ENCODE peak calls at places on chromosomes 12 and 14, in nine cellular contexts. One of them, this sample, is unnamed.

GRCh38 chr12:13390921-13391320 is 194.4 kb downstream of the EMP1 start:
- ATAC-seq in IMR-90: no peak
- ATAC-seq in CD8-positive, alpha-beta T cell: no peak
- ATAC-seq in lower lobe of right lung: no peak
- ATAC-seq in left lung: no peak
- ATAC-seq in HCT116: no peak
- ATAC-seq in GM23338: no peak
- ATAC-seq in GM12878: no peak
- ATAC-seq in thoracic aorta: no peak
- ATAC-seq in this sample: no peak

GRCh38 chr12:42565633-42566032 is 23.9 kb downstream of the PRICKLE1 start:
- ATAC-seq in lower lobe of right lung: no peak
- ATAC-seq in GM12878: peak; percentile 26
- ATAC-seq in thoracic aorta: no peak
- ATAC-seq in left lung: no peak
- ATAC-seq in CD8-positive, alpha-beta T cell: no peak
- ATAC-seq in HCT116: peak; percentile 36
- ATAC-seq in GM23338: peak; percentile 86
- ATAC-seq in IMR-90: peak; percentile 47
- ATAC-seq in this sample: peak; percentile 53

GRCh38 chr14:92391746-92392145 is 68.8 kb downstream of the SLC24A4 start:
- ATAC-seq in HCT116: no peak
- ATAC-seq in GM23338: no peak
- ATAC-seq in thoracic aorta: no peak
- ATAC-seq in lower lobe of right lung: peak; percentile 55
- ATAC-seq in IMR-90: no peak
- ATAC-seq in GM12878: no peak
- ATAC-seq in left lung: peak; percentile 32
- ATAC-seq in CD8-positive, alpha-beta T cell: no peak
- ATAC-seq in this sample: no peak

GRCh38 chr14:93675651-93676050 is 112.6 kb downstream of the PRIMA1 start:
- ATAC-seq in GM23338: no peak
- ATAC-seq in GM12878: no peak
- ATAC-seq in HCT116: no peak
- ATAC-seq in thoracic aorta: no peak
- ATAC-seq in CD8-positive, alpha-beta T cell: no peak
- ATAC-seq in lower lobe of right lung: no peak
- ATAC-seq in left lung: no peak
- ATAC-seq in IMR-90: no peak
- ATAC-seq in this sample: no peak

GRCh38 chr12:53532026-53532425 is 24.7 kb upstream of the NPFF start:
- ATAC-seq in lower lobe of right lung: no peak
- ATAC-seq in left lung: no peak
- ATAC-seq in HCT116: no peak
- ATAC-seq in CD8-positive, alpha-beta T cell: no peak
- ATAC-seq in GM12878: no peak
- ATAC-seq in thoracic aorta: no peak
- ATAC-seq in IMR-90: no peak
- ATAC-seq in GM23338: no peak
- ATAC-seq in this sample: no peak

GRCh38 chr12:81084848-81085350 is 7.0 kb downstream of the ACSS3 start:
- ATAC-seq in left lung: peak; percentile 15
- ATAC-seq in HCT116: no peak
- ATAC-seq in thoracic aorta: no peak
- ATAC-seq in lower lobe of right lung: no peak
- ATAC-seq in GM23338: no peak
- ATAC-seq in IMR-90: peak; percentile 27
- ATAC-seq in CD8-positive, alpha-beta T cell: no peak
- ATAC-seq in GM12878: no peak
- ATAC-seq in this sample: no peak

GRCh38 chr12:11650697-11651281 is 1.3 kb downstream of the ETV6 start:
- ATAC-seq in CD8-positive, alpha-beta T cell: no peak
- ATAC-seq in thoracic aorta: no peak
- ATAC-seq in left lung: peak; percentile 32
- ATAC-seq in IMR-90: no peak
- ATAC-seq in GM23338: peak; percentile 23
- ATAC-seq in GM12878: peak; percentile 22
- ATAC-seq in HCT116: no peak
- ATAC-seq in lower lobe of right lung: no peak
- ATAC-seq in this sample: no peak

GRCh38 chr12:9660046-9660445 is 9.5 kb upstream of the CLEC2D start:
- ATAC-seq in lower lobe of right lung: no peak
- ATAC-seq in GM23338: no peak
- ATAC-seq in CD8-positive, alpha-beta T cell: no peak
- ATAC-seq in IMR-90: no peak
- ATAC-seq in HCT116: no peak
- ATAC-seq in thoracic aorta: no peak
- ATAC-seq in left lung: no peak
- ATAC-seq in GM12878: no peak
- ATAC-seq in this sample: no peak

GRCh38 chr14:75783602-75784313 is 122.7 kb downstream of the TTLL5 start:
- ATAC-seq in GM12878: no peak
- ATAC-seq in HCT116: no peak
- ATAC-seq in IMR-90: no peak
- ATAC-seq in lower lobe of right lung: no peak
- ATAC-seq in CD8-positive, alpha-beta T cell: no peak
- ATAC-seq in GM23338: no peak
- ATAC-seq in thoracic aorta: no peak
- ATAC-seq in left lung: no peak
- ATAC-seq in this sample: no peak

GRCh38 chr14:99191663-99192621 is 80.1 kb downstream of the BCL11B start:
- ATAC-seq in left lung: peak; percentile 93
- ATAC-seq in lower lobe of right lung: peak; percentile 79
- ATAC-seq in GM12878: no peak
- ATAC-seq in IMR-90: peak; percentile 29
- ATAC-seq in CD8-positive, alpha-beta T cell: peak; percentile 54
- ATAC-seq in GM23338: no peak
- ATAC-seq in HCT116: no peak
- ATAC-seq in thoracic aorta: peak; percentile 82
- ATAC-seq in this sample: peak; percentile 89

GRCh38 chr12:126385785-126386184 is 1320.5 kb downstream of the AACS start:
- ATAC-seq in GM23338: no peak
- ATAC-seq in left lung: no peak
- ATAC-seq in CD8-positive, alpha-beta T cell: no peak
- ATAC-seq in GM12878: no peak
- ATAC-seq in thoracic aorta: no peak
- ATAC-seq in IMR-90: no peak
- ATAC-seq in HCT116: no peak
- ATAC-seq in lower lobe of right lung: no peak
- ATAC-seq in this sample: no peak

GRCh38 chr14:21494902-21495762 is 16.0 kb downstream of the METTL3 start:
- ATAC-seq in GM23338: peak; percentile 22
- ATAC-seq in left lung: peak; percentile 88
- ATAC-seq in thoracic aorta: no peak
- ATAC-seq in lower lobe of right lung: peak; percentile 81
- ATAC-seq in GM12878: no peak
- ATAC-seq in IMR-90: peak; percentile 21
- ATAC-seq in HCT116: no peak
- ATAC-seq in CD8-positive, alpha-beta T cell: no peak
- ATAC-seq in this sample: no peak

GRCh38 chr14:76832503-76832988 is 6.3 kb downstream of the LRRC74A start:
- ATAC-seq in thoracic aorta: no peak
- ATAC-seq in CD8-positive, alpha-beta T cell: no peak
- ATAC-seq in GM23338: no peak
- ATAC-seq in GM12878: no peak
- ATAC-seq in lower lobe of right lung: peak; percentile 54
- ATAC-seq in left lung: peak; percentile 50
- ATAC-seq in HCT116: no peak
- ATAC-seq in IMR-90: no peak
- ATAC-seq in this sample: peak; percentile 53

GRCh38 chr14:80208426-80208950 is 2.8 kb downstream of the DIO2 start:
- ATAC-seq in GM12878: no peak
- ATAC-seq in HCT116: no peak
- ATAC-seq in thoracic aorta: no peak
- ATAC-seq in left lung: no peak
- ATAC-seq in IMR-90: no peak
- ATAC-seq in lower lobe of right lung: no peak
- ATAC-seq in CD8-positive, alpha-beta T cell: no peak
- ATAC-seq in GM23338: no peak
- ATAC-seq in this sample: no peak

GRCh38 chr12:110245278-110245868 is 35.7 kb upstream of the ATP2A2 start:
- ATAC-seq in lower lobe of right lung: peak; percentile 19
- ATAC-seq in GM23338: peak; percentile 83
- ATAC-seq in CD8-positive, alpha-beta T cell: peak; percentile 52
- ATAC-seq in HCT116: peak; percentile 92
- ATAC-seq in left lung: no peak
- ATAC-seq in IMR-90: no peak
- ATAC-seq in thoracic aorta: no peak
- ATAC-seq in GM12878: peak; percentile 97
- ATAC-seq in this sample: no peak

GRCh38 chr14:73057939-73058223 is 453 bp upstream of the RBM25 start:
- ATAC-seq in left lung: no peak
- ATAC-seq in IMR-90: peak; percentile 4
- ATAC-seq in CD8-positive, alpha-beta T cell: no peak
- ATAC-seq in HCT116: peak; percentile 4
- ATAC-seq in GM12878: no peak
- ATAC-seq in thoracic aorta: no peak
- ATAC-seq in lower lobe of right lung: no peak
- ATAC-seq in GM23338: no peak
- ATAC-seq in this sample: peak; percentile 4

GRCh38 chr12:113070117-113070906 is 13.8 kb downstream of the DTX1 start:
- ATAC-seq in left lung: peak; percentile 63
- ATAC-seq in CD8-positive, alpha-beta T cell: peak; percentile 76
- ATAC-seq in thoracic aorta: no peak
- ATAC-seq in HCT116: no peak
- ATAC-seq in lower lobe of right lung: peak; percentile 50
- ATAC-seq in IMR-90: no peak
- ATAC-seq in GM23338: no peak
- ATAC-seq in GM12878: peak; percentile 77
- ATAC-seq in this sample: no peak

GRCh38 chr14:77141592-77142288 is at the start of gene ZDHHC22:
- ATAC-seq in GM12878: peak; percentile 9
- ATAC-seq in left lung: no peak
- ATAC-seq in thoracic aorta: no peak
- ATAC-seq in GM23338: peak; percentile 32
- ATAC-seq in CD8-positive, alpha-beta T cell: no peak
- ATAC-seq in lower lobe of right lung: no peak
- ATAC-seq in HCT116: no peak
- ATAC-seq in IMR-90: peak; percentile 40
- ATAC-seq in this sample: no peak

GRCh38 chr12:52506858-52507715 is 13.1 kb downstream of the KRT5 start:
- ATAC-seq in HCT116: peak; percentile 95
- ATAC-seq in GM23338: peak; percentile 98
- ATAC-seq in lower lobe of right lung: peak; percentile 75
- ATAC-seq in CD8-positive, alpha-beta T cell: peak; percentile 44
- ATAC-seq in left lung: peak; percentile 91
- ATAC-seq in thoracic aorta: no peak
- ATAC-seq in IMR-90: peak; percentile 84
- ATAC-seq in GM12878: peak; percentile 48
- ATAC-seq in this sample: no peak
- TF ChIP-seq CTCF in HCT116: peak; percentile 64
- TF ChIP-seq CTCF in GM23338: peak; percentile 56
- TF ChIP-seq CTCF in lower lobe of right lung: peak; percentile 61
- TF ChIP-seq CTCF in CD8-positive, alpha-beta T cell: peak; percentile 26
- TF ChIP-seq CTCF in left lung: peak; percentile 54
- TF ChIP-seq CTCF in thoracic aorta: peak; percentile 27
- TF ChIP-seq CTCF in IMR-90: peak; percentile 51
- TF ChIP-seq CTCF in GM12878: peak; percentile 41
- TF ChIP-seq CTCF in this sample: peak; percentile 61

DNA sequence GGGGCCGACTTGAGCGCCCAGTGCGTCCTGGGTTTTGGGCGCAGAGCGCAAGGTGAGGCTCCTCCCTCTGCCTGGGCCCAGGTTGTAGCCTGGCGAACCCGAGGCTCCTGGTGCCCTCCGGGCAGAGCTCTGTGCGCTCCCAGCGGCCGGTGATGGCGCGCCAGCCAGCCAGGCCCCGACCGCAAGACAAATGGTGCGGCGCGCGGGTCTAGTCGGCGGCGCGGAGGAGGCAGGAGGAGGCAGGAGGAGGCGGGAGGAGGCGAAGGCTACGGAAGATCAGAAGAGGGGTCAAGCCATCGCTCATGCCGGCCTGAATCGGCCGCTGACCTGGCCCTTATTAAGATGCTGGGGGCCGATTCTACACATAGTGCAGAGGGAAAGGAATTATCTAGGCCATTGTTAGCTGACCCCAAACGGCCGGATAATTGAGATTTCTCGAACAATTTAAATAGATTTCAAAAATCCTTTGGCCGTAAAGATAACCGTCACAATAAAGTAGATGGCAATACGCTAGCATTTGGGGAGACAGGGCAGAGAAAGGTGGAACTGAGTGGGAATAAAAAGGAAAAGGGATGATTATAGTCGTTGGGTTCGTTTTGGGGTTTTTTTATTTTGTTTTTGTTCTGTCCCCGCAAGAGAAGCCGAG is 2.8 kb downstream of the TBX5 start:
- ATAC-seq in GM23338: peak; percentile 69
- ATAC-seq in GM12878: no peak
- ATAC-seq in HCT116: no peak
- ATAC-seq in thoracic aorta: no peak
- ATAC-seq in lower lobe of right lung: no peak
- ATAC-seq in IMR-90: peak; percentile 7
- ATAC-seq in left lung: no peak
- ATAC-seq in CD8-positive, alpha-beta T cell: no peak
- ATAC-seq in this sample: peak; percentile 59
- H3K4me3 ChIP-seq in GM23338: peak overlapping the region; percentile 44
- H3K4me3 ChIP-seq in GM12878: no peak overlapping the region
- H3K4me3 ChIP-seq in HCT116: no peak overlapping the region
- H3K4me3 ChIP-seq in thoracic aorta: no peak overlapping the region
- H3K4me3 ChIP-seq in lower lobe of right lung: peak overlapping the region; percentile 60
- H3K4me3 ChIP-seq in IMR-90: peak overlapping the region; percentile 97
- H3K4me3 ChIP-seq in left lung: peak overlapping the region; percentile 37
- H3K4me3 ChIP-seq in CD8-positive, alpha-beta T cell: no peak overlapping the region
- H3K4me3 ChIP-seq in this sample: peak overlapping the region; percentile 67

DNA sequence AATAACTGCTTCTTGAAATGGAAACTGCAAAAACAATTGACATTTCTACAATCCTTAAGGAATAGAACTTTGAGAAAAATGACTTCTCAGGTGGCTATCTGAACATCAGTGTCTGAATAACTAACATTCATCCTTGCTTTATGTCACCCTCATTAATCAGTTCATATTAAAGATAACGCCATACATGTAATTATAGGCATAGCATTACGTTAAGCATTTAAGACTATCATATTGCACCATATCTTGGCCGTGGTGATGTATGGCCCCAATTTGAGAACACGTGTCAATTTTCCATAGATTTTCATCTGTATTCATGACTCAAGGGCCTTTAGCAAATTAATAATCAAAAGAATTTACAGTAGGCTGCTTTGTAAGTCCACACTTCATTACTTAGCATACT is 81.6 kb downstream of the SPTSSA start:
- ATAC-seq in CD8-positive, alpha-beta T cell: no peak
- ATAC-seq in lower lobe of right lung: no peak
- ATAC-seq in IMR-90: no peak
- ATAC-seq in GM23338: no peak
- ATAC-seq in HCT116: no peak
- ATAC-seq in left lung: no peak
- ATAC-seq in thoracic aorta: no peak
- ATAC-seq in GM12878: no peak
- ATAC-seq in this sample: no peak
- H3K27ac ChIP-seq in CD8-positive, alpha-beta T cell: no peak overlapping the region
- H3K27ac ChIP-seq in lower lobe of right lung: no peak overlapping the region
- H3K27ac ChIP-seq in IMR-90: no peak overlapping the region
- H3K27ac ChIP-seq in GM23338: no peak overlapping the region
- H3K27ac ChIP-seq in HCT116: no peak overlapping the region
- H3K27ac ChIP-seq in left lung: no peak overlapping the region
- H3K27ac ChIP-seq in thoracic aorta: no peak overlapping the region
- H3K27ac ChIP-seq in GM12878: no peak overlapping the region
- H3K27ac ChIP-seq in this sample: no peak overlapping the region

GRCh38 chr14:25518347-25518746 is 468.4 kb upstream of the STXBP6 start:
- ATAC-seq in left lung: no peak
- ATAC-seq in IMR-90: no peak
- ATAC-seq in CD8-positive, alpha-beta T cell: no peak
- ATAC-seq in GM23338: no peak
- ATAC-seq in HCT116: no peak
- ATAC-seq in GM12878: no peak
- ATAC-seq in lower lobe of right lung: no peak
- ATAC-seq in thoracic aorta: no peak
- ATAC-seq in this sample: no peak

GRCh38 chr14:25516838-25517237 is 466.9 kb upstream of the STXBP6 start:
- ATAC-seq in left lung: no peak
- ATAC-seq in HCT116: no peak
- ATAC-seq in thoracic aorta: no peak
- ATAC-seq in lower lobe of right lung: no peak
- ATAC-seq in IMR-90: no peak
- ATAC-seq in GM12878: no peak
- ATAC-seq in CD8-positive, alpha-beta T cell: no peak
- ATAC-seq in GM23338: peak; percentile 84
- ATAC-seq in this sample: no peak
- TF ChIP-seq CTCF in left lung: no peak
- TF ChIP-seq CTCF in HCT116: no peak
- TF ChIP-seq CTCF in thoracic aorta: no peak
- TF ChIP-seq CTCF in lower lobe of right lung: no peak
- TF ChIP-seq CTCF in IMR-90: no peak
- TF ChIP-seq CTCF in GM12878: no peak
- TF ChIP-seq CTCF in CD8-positive, alpha-beta T cell: no peak
- TF ChIP-seq CTCF in GM23338: peak; percentile 53
- TF ChIP-seq CTCF in this sample: no peak